ENCODE peak calls at places on chromosomes 3 and 15, in six cellular contexts. G, I, O, Y, K and Z are unnamed samples.

GRCh38 chr3:196661400-196661799 is 21.9 kb downstream of the NRROS start:
- DNase-seq in G (no peak), I (no peak), O (no peak), Y (no peak), K (no peak), Z (no peak)

GRCh38 chr3:189071452-189071851 is 100.3 kb upstream of the TPRG1 start:
- DNase-seq in G (no peak), I (no peak), O (no peak), Y (no peak), K (no peak), Z (no peak)

GRCh38 chr3:133277813-133278212 is 122.0 kb upstream of the BFSP2 start:
- DNase-seq in G (no peak), I (no peak), O (no peak), Y (no peak), K (no peak), Z (no peak)

GRCh38 chr3:116338713-116339112 is 106.6 kb downstream of the LSAMP start:
- DNase-seq in G (no peak), I (no peak), O (no peak), Y (no peak), K (no peak), Z (no peak)

GRCh38 chr3:53812434-53812833 is 33.8 kb downstream of the CHDH start:
- DNase-seq in G (no peak), I (no peak), O (no peak), Y (no peak), K (no peak), Z (no peak)

GRCh38 chr15:40047413-40048154 is 8.6 kb upstream of the SRP14 start:
- DNase-seq in G (no peak), I (no peak), O (peak), Y (peak), K (no peak), Z (no peak)

GRCh38 chr3:175956964-175957363 is 1097.8 kb downstream of the NAALADL2 start:
- DNase-seq in G (no peak), I (no peak), O (no peak), Y (no peak), K (peak), Z (no peak)

GRCh38 chr3:62229908-62230307 is 143.4 kb downstream of the FEZF2 start:
- DNase-seq in G (no peak), I (no peak), O (peak), Y (no peak), K (peak), Z (no peak)

GRCh38 chr3:126959921-126960603 is 22.9 kb upstream of the PLXNA1 start:
- DNase-seq in G (no peak), I (no peak), O (peak), Y (no peak), K (no peak), Z (no peak)

GRCh38 chr3:16898595-16899395 is 14.0 kb downstream of the PLCL2 start:
- DNase-seq in G (no peak), I (no peak), O (no peak), Y (no peak), K (no peak), Z (no peak)

GRCh38 chr3:53199834-53200233 is 38.8 kb downstream of the PRKCD start:
- DNase-seq in G (no peak), I (no peak), O (no peak), Y (no peak), K (no peak), Z (no peak)

DNA sequence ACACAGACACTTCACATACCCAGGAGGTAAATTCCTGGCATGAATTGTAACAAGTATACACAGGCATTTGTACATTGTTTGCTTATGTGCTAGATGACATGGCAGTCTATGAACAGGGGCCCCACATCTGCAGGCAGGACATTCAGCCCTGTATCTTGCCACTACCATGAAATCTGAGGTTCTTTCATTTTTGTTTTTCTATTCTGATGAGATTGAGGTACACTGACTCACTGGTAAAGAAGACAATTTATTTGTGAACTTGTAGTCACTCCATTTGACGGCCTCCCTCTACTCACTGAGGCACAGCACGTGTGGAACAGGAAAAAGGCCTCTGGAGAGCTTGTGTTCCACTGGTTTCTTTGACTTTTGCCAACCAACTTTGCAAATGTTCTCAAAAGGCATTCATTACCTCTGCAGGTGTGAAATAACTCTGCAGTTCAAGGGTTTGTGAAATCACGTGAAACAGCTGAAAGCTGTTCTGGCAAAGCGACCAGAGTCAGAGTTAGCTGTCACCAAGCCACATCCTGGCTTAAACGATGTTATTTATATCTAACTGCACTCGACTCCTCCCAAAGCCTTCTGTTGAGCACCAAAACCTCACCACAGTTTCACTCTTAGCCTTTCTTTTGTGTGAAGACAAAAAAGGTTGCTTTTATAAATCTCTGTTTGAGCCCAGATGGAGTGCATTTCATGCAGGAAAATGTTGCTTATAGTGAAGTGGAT is 401.4 kb upstream of the CFAP20DC start:
- DNase-seq in G (no peak), I (no peak), O (no peak), Y (peak), K (no peak), Z (peak)
- H3K4me3 ChIP-seq in G (no peak), I (no peak), O (no peak), Y (no peak), K (no peak), Z (peak)

GRCh38 chr3:169394316-169394715 is 269.2 kb downstream of the MECOM start:
- DNase-seq in G (no peak), I (no peak), O (no peak), Y (no peak), K (no peak), Z (no peak)

GRCh38 chr3:169400205-169400604 is 263.3 kb downstream of the MECOM start:
- DNase-seq in G (no peak), I (no peak), O (no peak), Y (no peak), K (no peak), Z (no peak)

GRCh38 chr3:169402667-169403360 is 260.7 kb downstream of the MECOM start:
- DNase-seq in G (no peak), I (no peak), O (no peak), Y (no peak), K (no peak), Z (no peak)

GRCh38 chr3:169400874-169401273 is 262.6 kb downstream of the MECOM start:
- DNase-seq in G (no peak), I (no peak), O (no peak), Y (no peak), K (no peak), Z (no peak)

DNA sequence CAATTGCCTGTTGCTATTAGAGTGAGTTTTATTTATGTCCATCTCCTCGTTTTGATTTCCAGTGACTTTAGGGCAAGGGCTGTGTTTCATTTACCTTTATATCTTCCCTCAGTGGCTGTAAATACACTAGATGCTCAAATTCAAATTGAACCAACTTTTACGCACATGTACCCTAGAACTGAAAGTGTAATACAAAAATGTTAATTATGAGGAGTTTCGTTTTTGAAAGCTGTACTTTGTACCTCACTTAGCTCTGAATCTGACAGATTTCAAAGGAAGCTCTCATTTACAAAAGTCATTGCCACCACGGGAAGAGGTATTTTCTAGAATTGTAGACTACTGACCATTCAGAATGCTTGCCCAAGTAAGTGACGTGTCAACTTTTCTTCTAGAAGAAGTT is 264.4 kb downstream of the MECOM start:
- DNase-seq in G (no peak), I (no peak), O (no peak), Y (no peak), K (no peak), Z (no peak)
- H3K4me3 ChIP-seq in G (no peak), I (no peak), O (no peak), Y (no peak), K (no peak), Z (no peak)

GRCh38 chr3:31533169-31533870 is 595 bp downstream of the STT3B start:
- DNase-seq in G (peak), I (no peak), O (no peak), Y (peak), K (no peak), Z (peak)

GRCh38 chr3:31534036-31534435 is 1.3 kb downstream of the STT3B start:
- DNase-seq in G (no peak), I (no peak), O (no peak), Y (no peak), K (peak), Z (peak)

GRCh38 chr3:31539275-31539674 is 6.5 kb downstream of the STT3B start:
- DNase-seq in G (no peak), I (no peak), O (no peak), Y (no peak), K (peak), Z (no peak)

GRCh38 chr3:31532587-31533168 is at the start of gene STT3B:
- DNase-seq in G (peak), I (peak), O (peak), Y (peak), K (peak), Z (peak)

DNA sequence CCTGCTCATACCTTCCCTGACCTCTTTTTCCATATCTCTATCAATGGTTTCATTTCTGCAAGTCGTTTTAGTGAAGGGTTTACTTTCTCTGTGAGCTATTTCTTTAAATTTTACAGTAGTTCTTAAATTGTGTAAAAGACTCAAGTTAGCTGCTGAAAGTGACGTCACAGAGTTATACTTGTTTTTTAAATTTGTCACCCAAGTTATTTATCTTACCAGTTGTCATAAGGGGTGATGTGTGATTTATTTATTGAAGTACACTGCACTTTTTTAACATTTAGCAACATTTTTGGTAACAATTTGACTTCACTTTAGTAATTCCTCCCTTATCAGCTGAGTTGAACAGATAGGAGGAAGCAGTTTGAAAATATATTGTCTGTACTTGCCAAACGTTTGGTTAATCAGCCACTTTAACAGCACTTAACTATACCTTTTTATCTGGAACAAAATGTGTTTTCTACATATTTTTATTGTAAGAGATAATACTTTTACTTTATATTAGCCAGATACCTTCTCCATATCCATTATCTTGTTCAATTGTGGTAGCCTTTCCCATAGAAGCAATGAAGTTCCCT is 3.8 kb downstream of the STT3B start:
- DNase-seq in G (no peak), I (no peak), O (no peak), Y (no peak), K (no peak), Z (no peak)
- H3K4me3 ChIP-seq in G (no peak), I (no peak), O (no peak), Y (no peak), K (no peak), Z (peak)

DNA sequence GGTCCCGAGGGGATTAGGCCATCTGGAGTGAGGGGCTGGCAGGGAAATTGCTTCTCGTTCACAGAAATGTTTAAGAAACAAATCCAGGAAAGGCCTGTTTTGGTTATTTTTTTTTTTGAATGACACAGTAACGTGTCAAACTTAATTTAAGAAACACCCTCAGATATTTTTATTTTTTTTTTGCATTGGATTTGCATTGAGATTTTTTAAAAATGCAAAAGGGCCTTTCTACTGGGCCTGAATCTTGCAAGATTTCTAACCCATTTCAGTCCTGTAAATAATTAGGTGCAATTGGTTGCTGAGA is 25.0 kb upstream of the KLF13 start:
- DNase-seq in G (no peak), I (no peak), O (no peak), Y (no peak), K (no peak), Z (no peak)
- H3K4me3 ChIP-seq in G (no peak), I (no peak), O (no peak), Y (no peak), K (no peak), Z (no peak)

DNA sequence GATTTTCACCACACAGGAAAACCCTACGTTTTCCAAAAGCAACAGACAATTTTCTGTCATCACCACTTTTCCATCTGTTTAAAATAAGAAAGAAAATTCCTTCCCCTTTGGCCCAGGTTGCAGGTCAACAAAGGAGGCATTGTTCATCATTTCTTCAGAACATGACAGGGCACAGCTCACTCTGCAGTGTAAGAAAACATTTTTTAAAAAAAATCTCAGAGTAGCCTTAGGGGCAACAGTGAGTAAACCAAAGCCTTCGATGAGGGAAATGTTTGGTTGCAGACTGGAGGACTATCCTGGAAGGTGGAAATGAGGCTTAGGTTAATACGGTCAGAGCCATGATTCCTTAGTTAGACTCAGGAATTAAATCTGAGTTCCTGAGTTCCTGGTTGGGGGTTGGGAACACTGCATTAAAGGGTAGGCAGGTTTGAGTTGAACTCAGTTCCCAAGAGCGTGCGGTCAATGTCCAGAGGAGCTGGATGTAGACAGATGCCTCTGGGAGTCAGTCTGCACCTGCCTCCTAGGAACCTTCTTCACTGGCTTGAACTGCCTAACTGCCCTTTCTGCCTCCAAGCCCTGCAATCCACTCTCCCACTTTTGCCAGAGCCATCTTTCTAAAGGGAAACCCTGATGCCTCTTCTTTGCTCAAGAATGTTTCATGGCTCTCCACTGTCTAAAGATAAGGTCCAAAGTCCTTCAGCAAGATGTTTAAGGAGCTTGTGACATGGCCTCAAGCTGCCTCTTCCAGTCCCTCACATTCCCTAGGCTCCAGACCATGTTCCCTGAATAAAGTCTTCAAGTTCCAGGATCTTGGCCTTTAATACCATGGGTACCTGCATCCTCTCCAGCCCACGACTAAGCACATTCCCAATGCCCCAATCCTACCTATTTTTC is 3.2 kb upstream of the HES1 start:
- DNase-seq in G (peak), I (no peak), O (peak), Y (no peak), K (peak), Z (no peak)
- H3K4me3 ChIP-seq in G (peak), I (no peak), O (no peak), Y (no peak), K (no peak), Z (no peak)

DNA sequence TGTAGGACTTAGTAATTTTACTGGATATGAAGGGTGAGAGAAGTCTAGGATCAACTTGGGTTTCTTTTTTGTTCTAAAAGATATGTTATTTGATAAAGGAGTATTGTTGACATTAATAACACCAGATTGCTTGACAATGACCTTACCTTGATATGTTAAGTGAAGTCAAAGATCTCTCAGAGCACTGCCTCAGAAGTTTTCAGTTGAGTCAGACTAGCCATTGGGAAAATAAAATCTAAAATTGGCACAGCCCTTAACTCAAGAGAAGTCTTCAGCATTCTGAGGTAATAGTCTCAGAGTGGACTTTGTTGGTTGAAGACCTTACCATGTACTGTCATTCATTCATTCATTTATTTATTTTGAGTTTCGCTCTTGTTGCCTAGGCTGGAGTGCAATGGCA is 22.4 kb upstream of the ZNF609 start:
- DNase-seq in G (no peak), I (no peak), O (no peak), Y (no peak), K (no peak), Z (no peak)
- H3K4me3 ChIP-seq in G (no peak), I (no peak), O (no peak), Y (no peak), K (no peak), Z (no peak)

GRCh38 chr3:159907828-159908227 is 80.8 kb upstream of the IL12A start:
- DNase-seq in G (no peak), I (no peak), O (no peak), Y (no peak), K (no peak), Z (no peak)

GRCh38 chr3:159913712-159914414 is 74.8 kb upstream of the IL12A start:
- DNase-seq in G (peak), I (no peak), O (no peak), Y (no peak), K (no peak), Z (no peak)

GRCh38 chr3:159911664-159912037 is 77.0 kb upstream of the IL12A start:
- DNase-seq in G (no peak), I (no peak), O (no peak), Y (no peak), K (no peak), Z (no peak)

GRCh38 chr3:159914421-159914820 is 74.2 kb upstream of the IL12A start:
- DNase-seq in G (no peak), I (no peak), O (no peak), Y (no peak), K (no peak), Z (no peak)

GRCh38 chr3:159911011-159911663 is 77.5 kb upstream of the IL12A start:
- DNase-seq in G (no peak), I (no peak), O (no peak), Y (no peak), K (no peak), Z (no peak)
- H3K4me3 ChIP-seq in G (no peak), I (no peak), O (no peak), Y (no peak), K (no peak), Z (peak)

GRCh38 chr3:172476339-172476738 is 28.1 kb upstream of the GHSR start:
- DNase-seq in G (no peak), I (no peak), O (no peak), Y (no peak), K (no peak), Z (no peak)
- H3K4me3 ChIP-seq in G (no peak), I (no peak), O (no peak), Y (no peak), K (no peak), Z (peak)

DNA sequence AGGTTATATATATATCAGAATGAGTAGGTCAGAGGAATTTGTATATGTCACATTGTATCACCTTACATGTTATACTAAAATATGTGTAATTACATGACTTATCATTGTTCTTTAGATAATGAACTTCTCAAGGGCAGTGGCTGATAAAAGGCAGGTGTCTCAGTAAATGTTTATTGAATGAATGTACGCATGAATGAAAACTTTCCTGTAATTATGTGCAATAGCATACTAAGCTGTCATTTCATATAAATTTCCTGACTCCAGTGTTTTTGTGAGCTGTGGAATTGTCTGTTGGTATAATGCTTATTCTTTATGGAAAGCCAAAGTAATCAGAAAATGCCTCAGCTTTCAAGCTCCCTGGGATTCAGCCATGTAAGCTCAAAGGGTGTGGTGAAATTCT is 4.2 kb downstream of the TBC1D23 start:
- DNase-seq in G (no peak), I (no peak), O (no peak), Y (no peak), K (no peak), Z (no peak)
- H3K4me3 ChIP-seq in G (no peak), I (no peak), O (no peak), Y (no peak), K (no peak), Z (no peak)

GRCh38 chr15:29671308-29671981 is 150.8 kb downstream of the TJP1 start:
- DNase-seq in G (no peak), I (no peak), O (peak), Y (no peak), K (peak), Z (no peak)
- H3K4me3 ChIP-seq in G (no peak), I (no peak), O (no peak), Y (no peak), K (no peak), Z (no peak)